ENCODE peak calls at places on chromosomes 2 and 18, in six cellular contexts. T is CD8-positive, alpha-beta T cell; I is mammary epithelial cell; K is left ventricle myocardium inferior; H is fibroblast of lung; Y is left lung. J is an unnamed sample. For H3K36me3, the result is how much of the 10 kb centered on the place peaks cover.

GRCh38 chr2:2158915-2159314 is 172.2 kb downstream of the MYT1L start:
- DNase-seq in I (no peak), K (no peak), H (no peak), T (no peak), Y (no peak), J (no peak)

GRCh38 chr2:101679037-101679726 is 18.3 kb upstream of the MAP4K4 start:
- DNase-seq in Y (no peak), T (no peak), I (peak), H (peak), K (no peak), J (no peak)

GRCh38 chr2:11004206-11004605 is 92.5 kb downstream of the KCNF1 start:
- DNase-seq in H (peak), K (no peak), Y (no peak), I (peak), T (no peak), J (no peak)

GRCh38 chr2:15918761-15919356 is 21.5 kb upstream of the MYCN start:
- DNase-seq in I (no peak), Y (no peak), T (no peak), H (no peak), K (no peak), J (no peak)

GRCh38 chr2:196821195-196821594 is 12.0 kb upstream of the C2orf66 start:
- DNase-seq in T (no peak), Y (no peak), H (peak), I (no peak), K (no peak), J (no peak)

GRCh38 chr2:182103531-182103930 is 117.9 kb downstream of the PPP1R1C start:
- DNase-seq in I (peak), Y (no peak), H (no peak), T (no peak), K (no peak), J (no peak)

GRCh38 chr2:84613082-84613481 is 96.8 kb downstream of the DNAH6 start:
- DNase-seq in T (no peak), H (no peak), Y (no peak), K (no peak), I (peak), J (no peak)

GRCh38 chr2:102620367-102620766 is 1.0 kb downstream of the SLC9A2 start:
- DNase-seq in K (no peak), T (no peak), Y (no peak), I (peak), H (no peak), J (no peak)

GRCh38 chr18:23049698-23050373 is 85.4 kb upstream of the CABLES1 start:
- DNase-seq in T (no peak), K (no peak), H (no peak), I (no peak), Y (no peak), J (no peak)

GRCh38 chr2:120685403-120686297 is 50.0 kb upstream of the GLI2 start:
- DNase-seq in T (no peak), K (no peak), Y (no peak), I (no peak), H (no peak), J (no peak)

GRCh38 chr2:224520064-224520463 is 65.1 kb downstream of the CUL3 start:
- DNase-seq in Y (no peak), T (peak), I (peak), H (peak), K (no peak), J (no peak)

GRCh38 chr18:39414009-39414700 is 1848.6 kb upstream of the CELF4 start:
- DNase-seq in K (no peak), I (peak), Y (no peak), T (no peak), H (peak), J (no peak)

GRCh38 chr2:98727369-98727749 is 3.6 kb downstream of the MGAT4A start:
- DNase-seq in T (no peak), H (no peak), K (peak), I (no peak), Y (no peak), J (no peak)

GRCh38 chr2:236178921-236179652 is 10.9 kb upstream of the GBX2 start:
- DNase-seq in K (no peak), T (no peak), Y (no peak), H (peak), I (no peak), J (no peak)

GRCh38 chr2:116094196-116094595 is 1651.8 kb downstream of the DPP10 start:
- DNase-seq in I (no peak), K (no peak), T (no peak), Y (peak), H (no peak), J (no peak)

GRCh38 chr2:186065491-186065890 is 326.9 kb downstream of the FSIP2 start:
- DNase-seq in Y (no peak), H (no peak), I (peak), K (no peak), T (no peak), J (no peak)

GRCh38 chr2:233800231-233800630 is 22.1 kb downstream of the MROH2A start:
- DNase-seq in T (no peak), I (no peak), H (no peak), K (no peak), Y (peak), J (no peak)

GRCh38 chr2:118148809-118149208 is 60.5 kb downstream of the INSIG2 start:
- DNase-seq in H (no peak), Y (no peak), T (no peak), K (no peak), I (no peak), J (no peak)

GRCh38 chr2:20172273-20173052 is 52.5 kb downstream of the SDC1 start:
- DNase-seq in T (no peak), Y (peak), H (no peak), K (no peak), I (peak), J (peak)

GRCh38 chr2:199806179-199806578 is 44.8 kb downstream of the FTCDNL1 start:
- DNase-seq in I (no peak), T (no peak), K (no peak), H (peak), Y (no peak), J (no peak)

GRCh38 chr2:136118819-136119716 is 1.1 kb upstream of the CXCR4 start:
- DNase-seq in T (peak), H (no peak), Y (peak), I (no peak), K (peak), J (peak)

GRCh38 chr2:50791271-50791670 is 240.7 kb downstream of the NRXN1 start:
- DNase-seq in T (no peak), H (no peak), I (no peak), K (no peak), Y (no peak), J (no peak)

GRCh38 chr2:120919771-120920437 is 184.2 kb downstream of the GLI2 start:
- DNase-seq in T (no peak), Y (peak), H (peak), K (peak), I (no peak), J (no peak)

DNA sequence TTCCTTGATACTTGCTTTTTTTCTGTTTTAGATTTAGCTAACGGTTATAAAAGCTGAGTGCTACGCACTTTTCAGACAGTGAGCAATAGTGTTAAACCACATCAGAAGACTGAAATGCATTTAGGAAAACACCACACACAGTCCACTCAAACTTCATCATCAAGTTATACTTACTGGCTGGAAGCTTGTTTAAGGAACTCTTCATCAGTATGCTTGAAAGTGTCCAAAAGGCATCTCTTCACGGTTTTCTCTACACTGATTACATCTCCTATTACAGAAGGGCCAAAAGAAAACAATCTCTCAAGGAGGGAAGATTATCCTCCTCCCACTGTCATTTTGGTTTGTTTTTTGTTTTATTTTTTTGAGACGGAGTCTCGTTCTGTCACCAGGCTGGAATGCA is 19.6 kb downstream of the ILKAP start:
- DNase-seq in H (no peak), T (no peak), I (no peak), K (no peak), Y (no peak), J (no peak)
- H3K36me3 ChIP-seq in H (under half), T (half or more), I (under half), K (half or more), Y (under half), J (under half)

GRCh38 chr2:44705851-44706555 is 235.5 kb upstream of the SIX3 start:
- DNase-seq in K (no peak), H (no peak), Y (no peak), T (no peak), I (no peak), J (no peak)
- H3K4me3 ChIP-seq in K (no peak), H (no peak), Y (no peak), T (no peak), I (no peak), J (no peak)

DNA sequence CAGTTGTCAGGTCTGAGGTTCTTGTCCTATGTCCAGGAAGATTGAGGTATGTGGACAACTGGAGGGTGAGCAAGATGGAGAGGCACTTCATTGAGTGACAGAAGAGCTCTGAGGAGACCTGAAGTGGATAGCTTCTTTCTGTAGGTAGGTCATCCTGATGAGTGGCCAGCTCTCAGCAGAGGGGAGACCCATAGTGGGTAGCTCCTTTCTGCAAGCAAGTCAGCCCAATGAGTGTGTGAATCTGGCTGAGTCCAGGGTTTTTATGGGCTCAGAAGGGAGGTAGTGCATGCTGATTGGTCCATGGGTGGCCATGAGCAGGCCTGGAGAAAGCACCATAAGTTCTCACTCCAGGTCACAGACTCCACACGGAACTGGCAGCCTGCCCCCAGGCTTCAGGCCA is 92.6 kb upstream of the GALNT5 start:
- DNase-seq in I (no peak), T (no peak), H (no peak), K (no peak), Y (no peak), J (no peak)
- TF ChIP-seq CTCF in I (no peak), T (no peak), H (no peak), K (no peak), Y (no peak), J (no peak)

GRCh38 chr2:100198461-100199230 is 56.3 kb upstream of the AFF3 start:
- DNase-seq in K (no peak), Y (no peak), T (no peak), H (no peak), I (no peak), J (no peak)
- H3K36me3 ChIP-seq in K (under half), Y (under half), T (under half), H (under half), I (under half), J (under half)

GRCh38 chr2:172091626-172092566 is 6.6 kb downstream of the DLX1 start:
- DNase-seq in Y (no peak), H (no peak), T (no peak), I (no peak), K (no peak), J (no peak)

GRCh38 chr2:172095146-172095904 is 7.4 kb downstream of the DLX2 start:
- DNase-seq in Y (peak), T (peak), I (peak), K (peak), H (peak), J (peak)

GRCh38 chr2:172092716-172093415 is 7.6 kb downstream of the DLX1 start:
- DNase-seq in T (no peak), Y (no peak), K (no peak), I (no peak), H (no peak), J (no peak)

GRCh38 chr2:172094319-172095145 is 8.2 kb downstream of the DLX2 start:
- DNase-seq in Y (no peak), K (no peak), H (no peak), I (no peak), T (no peak), J (no peak)

DNA sequence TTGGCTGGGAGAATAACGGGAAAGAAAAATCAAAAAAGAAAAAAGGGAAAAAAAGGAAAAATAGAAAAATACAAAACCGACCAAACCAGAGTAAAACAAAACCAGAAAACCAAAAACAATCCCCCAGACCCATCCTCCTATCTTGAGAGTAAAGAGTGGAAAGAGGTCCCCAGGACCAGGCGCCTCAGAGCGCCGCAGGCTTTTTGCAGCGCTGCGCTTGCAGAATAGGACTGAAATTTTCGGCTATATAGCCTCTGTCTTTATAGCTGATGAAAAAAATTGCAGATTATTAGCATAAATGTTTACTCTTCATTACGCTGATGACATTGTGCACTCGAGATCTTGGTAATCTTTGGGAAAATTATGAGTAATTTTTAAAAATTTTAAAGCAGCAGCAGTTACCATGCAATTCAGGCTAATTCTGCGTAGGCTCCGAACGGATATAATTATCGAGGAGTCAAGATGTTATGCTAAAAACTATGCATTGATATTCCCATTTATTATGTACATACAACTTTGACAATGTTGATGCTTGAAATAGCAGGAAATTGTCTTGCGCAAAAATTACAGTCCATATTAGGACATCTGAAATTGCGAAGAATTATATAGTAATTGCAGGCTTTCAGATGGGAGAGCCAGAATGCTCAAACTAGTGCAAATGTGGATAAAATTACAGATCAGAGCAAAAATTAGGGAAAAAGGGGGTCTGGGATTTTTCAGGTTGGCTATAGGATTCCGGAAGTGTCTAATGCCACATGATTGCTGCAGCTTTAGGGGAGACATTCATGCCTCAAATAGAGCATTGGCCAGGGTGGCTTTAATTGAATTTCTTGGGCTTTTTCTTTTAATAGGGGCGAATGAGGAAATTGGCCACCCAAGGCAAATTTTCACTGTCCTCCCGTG is 8.4 kb downstream of the DLX1 start:
- DNase-seq in H (no peak), Y (no peak), T (no peak), K (no peak), I (no peak), J (no peak)
- H3K4me3 ChIP-seq in H (no peak), Y (no peak), T (no peak), K (peak), I (no peak), J (no peak)

DNA sequence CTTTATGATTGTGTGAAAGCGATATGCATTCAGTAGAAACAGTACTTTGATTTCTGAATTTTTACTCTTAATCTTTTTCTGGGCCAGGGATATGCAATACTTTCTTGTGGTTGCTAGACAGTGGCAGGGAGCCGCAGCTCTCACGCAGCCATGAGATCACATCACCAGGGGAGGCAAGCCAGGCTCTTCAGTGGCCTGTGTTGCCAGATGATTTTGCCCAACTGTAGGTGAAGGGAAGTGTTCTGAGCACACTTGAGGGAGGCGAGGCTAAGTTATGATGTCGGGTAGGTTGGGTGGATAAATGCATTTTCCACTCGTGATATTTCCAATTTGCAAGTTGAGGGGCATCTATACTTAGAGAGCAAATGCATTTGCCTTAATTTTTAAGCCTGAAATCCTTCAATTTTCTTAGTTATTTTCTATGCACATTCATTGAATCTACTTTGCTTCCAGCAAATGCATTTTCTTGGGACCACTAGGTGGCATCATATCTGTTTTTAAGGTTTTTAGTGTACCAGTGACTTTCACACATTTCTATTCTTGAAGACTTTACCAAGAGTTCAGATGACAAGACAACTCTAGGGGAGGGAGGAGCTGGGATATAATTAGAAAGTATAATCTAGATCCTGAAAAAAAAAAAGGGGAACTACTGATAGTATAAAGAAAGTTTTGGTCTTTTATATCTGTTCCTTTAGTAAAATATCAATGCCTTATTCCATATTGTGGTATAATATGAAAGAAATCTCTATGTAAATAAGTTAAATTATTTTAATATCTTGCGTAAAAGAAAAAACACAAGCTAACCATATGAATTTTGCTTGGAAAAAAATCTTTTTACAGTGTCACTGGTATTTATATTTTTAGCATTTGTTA is 643.3 kb downstream of the SOCS6 start:
- DNase-seq in I (peak), T (no peak), H (peak), Y (no peak), K (no peak), J (no peak)
- TF ChIP-seq CTCF in I (peak), T (peak), H (peak), Y (peak), K (peak), J (peak)